ENCODE peak calls at places on chromosomes 16 and 17, in ten cellular contexts. N is IMR-90, Y is sigmoid colon, B is prostate gland, Z is H1, T is stomach, Q is heart left ventricle, M is uterus, X is breast epithelium, J is transverse colon. R is an unnamed sample.

GRCh38 chr16:15829460-15829859 is 27.4 kb downstream of the MYH11 start:
- DNase-seq in M (peak; percentile 84), Z (no peak), Y (peak; percentile 97), B (peak; percentile 27), N (peak; percentile 68), J (peak; percentile 65), X (peak; percentile 53), Q (peak; percentile 47), T (peak; percentile 35), R (peak; percentile 22)

GRCh38 chr16:49821614-49822282 is 34.2 kb downstream of the ZNF423 start:
- DNase-seq in Y (no peak), M (no peak), N (no peak), J (no peak), Q (no peak), Z (no peak), X (no peak), B (no peak), T (no peak), R (no peak)

GRCh38 chr17:82449136-82449882 is 1.2 kb downstream of the CYBC1 start:
- DNase-seq in X (no peak), Z (no peak), Y (no peak), M (no peak), T (peak; percentile 54), B (no peak), N (no peak), Q (peak; percentile 71), J (peak; percentile 76), R (no peak)

GRCh38 chr17:33169580-33170285 is 123.4 kb downstream of the ASIC2 start:
- DNase-seq in Q (no peak), T (no peak), N (peak; percentile 57), Z (no peak), J (no peak), X (no peak), M (no peak), Y (no peak), B (no peak), R (no peak)

GRCh38 chr16:4376126-4376819 is 4.6 kb downstream of the VASN start:
- DNase-seq in N (peak; percentile 84), Z (no peak), X (peak; percentile 71), Y (peak; percentile 97), T (peak; percentile 96), M (peak; percentile 97), J (peak; percentile 76), B (peak; percentile 80), Q (peak; percentile 91), R (peak; percentile 94)

GRCh38 chr17:5297245-5297644 is 15.2 kb downstream of the RABEP1 start:
- DNase-seq in X (no peak), M (no peak), T (no peak), Q (no peak), B (no peak), J (no peak), N (no peak), Z (no peak), Y (no peak), R (no peak)

GRCh38 chr17:32875904-32876413 is 965 bp downstream of the MYO1D start:
- DNase-seq in J (no peak), Y (no peak), M (no peak), Q (no peak), B (no peak), Z (no peak), T (no peak), X (no peak), N (peak; percentile 1), R (no peak)

GRCh38 chr17:57860414-57860999 is 10.7 kb upstream of the MRPS23 start:
- DNase-seq in Z (no peak), J (no peak), N (no peak), Q (no peak), T (no peak), Y (no peak), X (no peak), B (no peak), M (no peak), R (no peak)

GRCh38 chr16:28087675-28088285 is 24.3 kb upstream of the GSG1L start:
- DNase-seq in X (no peak), J (no peak), Q (no peak), B (no peak), T (no peak), Z (no peak), Y (no peak), N (no peak), M (no peak), R (no peak)

GRCh38 chr17:29149431-29150064 is 30.6 kb downstream of the MYO18A start:
- DNase-seq in J (peak; percentile 33), Y (no peak), T (no peak), X (no peak), N (peak; percentile 36), M (peak; percentile 56), B (peak; percentile 48), Z (no peak), Q (no peak), R (peak; percentile 50)

GRCh38 chr16:52825882-52826281 is 226.8 kb downstream of the CHD9NB start:
- DNase-seq in Y (no peak), N (no peak), X (no peak), T (no peak), B (no peak), J (no peak), M (no peak), Z (no peak), Q (no peak), R (no peak)

GRCh38 chr17:59001158-59001814 is 105.4 kb downstream of the TRIM37 start:
- DNase-seq in X (no peak), Z (no peak), Y (no peak), Q (peak; percentile 37), J (peak; percentile 31), B (peak; percentile 26), T (peak; percentile 34), N (peak; percentile 67), M (no peak), R (peak; percentile 77)

GRCh38 chr17:2266865-2267228 is 36.7 kb downstream of the SMG6 start:
- DNase-seq in N (no peak), B (no peak), Q (no peak), Y (no peak), T (no peak), M (no peak), Z (no peak), X (no peak), J (no peak), R (no peak)

GRCh38 chr16:75070055-75070841 is 46.3 kb downstream of the LDHD start:
- DNase-seq in M (peak; percentile 74), T (peak; percentile 59), N (no peak), Y (peak; percentile 71), J (no peak), B (no peak), Z (no peak), X (no peak), Q (peak; percentile 37), R (no peak)

GRCh38 chr16:15521390-15521757 is 87.0 kb downstream of the BMERB1 start:
- DNase-seq in X (no peak), Q (no peak), N (no peak), J (no peak), M (no peak), Y (no peak), B (no peak), Z (no peak), T (no peak), R (no peak)

GRCh38 chr17:44556854-44557606 is at the start of gene FZD2:
- DNase-seq in Y (peak; percentile 95), M (peak; percentile 88), Q (peak; percentile 88), J (peak; percentile 82), N (peak; percentile 99), B (peak; percentile 81), Z (peak; percentile 94), X (peak; percentile 63), T (peak; percentile 73), R (peak; percentile 72)
- TF ChIP-seq POLR2A in Y (no peak), M (peak; percentile 27), Q (no peak), J (no peak), N (peak; percentile 58), B (no peak), Z (peak; percentile 79), X (no peak), T (no peak), R (no peak)

GRCh38 chr17:27559506-27559931 is 71.5 kb upstream of the LGALS9 start:
- DNase-seq in Q (peak; percentile 41), Z (no peak), X (no peak), M (peak; percentile 77), T (no peak), B (no peak), Y (no peak), J (no peak), N (peak; percentile 87), R (peak; percentile 35)
- H3K4me3 ChIP-seq in Q (peak overlapping the region; percentile 48), Z (no peak overlapping the region), X (peak overlapping the region; percentile 14), M (peak overlapping the region; percentile 5), T (peak overlapping the region; percentile 8), B (no peak overlapping the region), Y (peak overlapping the region; percentile 9), J (no peak overlapping the region), N (no peak overlapping the region), R (no peak overlapping the region)

GRCh38 chr16:66541388-66542360 is 8.2 kb downstream of the TK2 start:
- DNase-seq in N (no peak), Y (no peak), Z (no peak), X (no peak), M (no peak), Q (no peak), B (no peak), J (no peak), T (no peak), R (no peak)

GRCh38 chr16:66536525-66536924 is 13.4 kb downstream of the TK2 start:
- DNase-seq in Y (no peak), T (no peak), X (no peak), J (no peak), B (no peak), M (no peak), N (no peak), Z (no peak), Q (no peak), R (no peak)

GRCh38 chr16:66539628-66540469 is 10.1 kb downstream of the TK2 start:
- DNase-seq in N (no peak), Z (no peak), X (no peak), M (no peak), Y (no peak), Q (no peak), J (no peak), B (no peak), T (no peak), R (no peak)

GRCh38 chr16:66537236-66537635 is 12.7 kb downstream of the TK2 start:
- DNase-seq in J (no peak), Z (no peak), B (no peak), Q (no peak), X (no peak), Y (no peak), N (no peak), M (no peak), T (no peak), R (no peak)

DNA sequence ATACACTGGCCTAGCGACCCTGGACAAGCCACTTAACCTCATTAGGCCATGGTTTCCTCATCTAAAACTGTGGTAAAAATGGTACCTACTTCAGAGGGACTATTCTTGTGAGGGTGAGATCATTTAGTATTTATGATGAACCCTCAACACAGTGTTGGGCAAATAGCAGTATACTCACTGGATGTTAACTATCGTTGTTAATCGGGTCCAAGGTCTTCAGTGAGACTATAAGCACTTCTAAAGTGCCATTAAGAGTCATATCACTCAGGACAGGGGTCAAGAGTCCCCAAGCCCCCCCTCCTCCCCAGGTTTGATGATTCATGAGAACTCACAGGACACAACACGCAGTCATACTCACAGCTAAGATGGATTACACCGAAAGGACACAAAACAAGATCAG is 11.0 kb downstream of the TK2 start:
- DNase-seq in T (no peak), J (no peak), M (no peak), Q (no peak), Y (no peak), Z (no peak), X (no peak), B (no peak), N (no peak), R (no peak)
- H3K36me3 ChIP-seq in T (peaks cover 94% of the 10 kb centered on the region), J (peaks cover 7% of the 10 kb centered on the region), M (no peaks in the 10 kb centered on the region), Q (peaks cover 50% of the 10 kb centered on the region), Y (peaks cover 87% of the 10 kb centered on the region), Z (no peaks in the 10 kb centered on the region), X (no peaks in the 10 kb centered on the region), B (no peaks in the 10 kb centered on the region), N (peaks cover 27% of the 10 kb centered on the region), R (peaks cover 20% of the 10 kb centered on the region)

GRCh38 chr16:67244387-67245188 is 2.7 kb downstream of the FHOD1 start:
- DNase-seq in X (peak; percentile 64), Q (peak; percentile 81), N (peak; percentile 87), Z (no peak), J (peak; percentile 76), M (peak; percentile 48), B (no peak), Y (peak; percentile 83), T (peak; percentile 68), R (peak; percentile 84)
- TF ChIP-seq POLR2A in X (no peak), Q (peak; percentile 8), N (peak; percentile 60), Z (no peak), J (no peak), M (no peak), B (no peak), Y (no peak), T (no peak), R (no peak)